ENCODE peak calls at places on chromosomes 7 and 10, in six cellular contexts. J, I, E, X, Q and K are unnamed samples. For H3K27me3 and H3K4me1, the result is how much of the 10 kb centered on the place peaks cover.

GRCh38 chr10:29702288-29703164 is 67.8 kb upstream of the SVIL start:
- DNase-seq in Q (no peak), I (peak), E (no peak), J (no peak), X (no peak), K (peak)

GRCh38 chr7:451255-452229 is 68.1 kb downstream of the PDGFA start:
- DNase-seq in X (no peak), E (peak), Q (no peak), J (no peak), I (no peak), K (no peak)

GRCh38 chr7:71517940-71518339 is 386.0 kb downstream of the GALNT17 start:
- DNase-seq in X (no peak), J (no peak), Q (no peak), I (no peak), E (no peak), K (peak)

GRCh38 chr7:77330169-77330882 is 85.8 kb downstream of the GSAP start:
- DNase-seq in J (no peak), Q (no peak), I (no peak), E (no peak), X (peak), K (peak)

GRCh38 chr7:126760914-126761577 is 491.7 kb downstream of the GRM8 start:
- DNase-seq in Q (no peak), X (no peak), E (no peak), J (no peak), I (no peak), K (no peak)

GRCh38 chr10:15211464-15211979 is 43.0 kb upstream of the NMT2 start:
- DNase-seq in I (peak), E (no peak), J (no peak), Q (no peak), X (peak), K (peak)

GRCh38 chr7:123647106-123647730 is 8.4 kb upstream of the LMOD2 start:
- DNase-seq in I (no peak), X (peak), J (no peak), E (no peak), Q (no peak), K (peak)

GRCh38 chr7:116173051-116174028 is 37.0 kb upstream of the TES start:
- DNase-seq in X (peak), E (no peak), Q (no peak), J (no peak), I (peak), K (peak)

GRCh38 chr10:27723436-27723835 is 22.2 kb downstream of the MKX start:
- DNase-seq in E (no peak), J (no peak), Q (no peak), I (peak), X (no peak), K (peak)

GRCh38 chr7:252216-252965 is 37.6 kb upstream of the FOXL3 start:
- DNase-seq in Q (no peak), X (no peak), E (no peak), J (no peak), I (no peak), K (no peak)

GRCh38 chr7:103867874-103868273 is 121.6 kb downstream of the RELN start:
- DNase-seq in E (no peak), Q (no peak), I (no peak), X (no peak), J (no peak), K (no peak)

GRCh38 chr7:87543623-87544022 is 57.1 kb downstream of the ABCB1 start:
- DNase-seq in I (no peak), X (no peak), Q (no peak), J (no peak), E (no peak), K (peak)

GRCh38 chr7:66859339-66859738 is 61.7 kb upstream of the TMEM248 start:
- DNase-seq in I (no peak), Q (no peak), X (no peak), J (no peak), E (no peak), K (no peak)
- H3K27me3 ChIP-seq in I (under half), Q (under half), X (under half), J (under half), E (under half), K (under half)

GRCh38 chr10:119657725-119658124 is 6.5 kb downstream of the BAG3 start:
- DNase-seq in I (peak), Q (no peak), E (no peak), J (no peak), X (no peak), K (peak)
- H3K4me1 ChIP-seq in I (under half), Q (under half), E (under half), J (half or more), X (half or more), K (half or more)

GRCh38 chr10:110357252-110357780 is 52.6 kb upstream of the SMNDC1 start:
- DNase-seq in X (peak), J (no peak), E (no peak), Q (no peak), I (peak), K (peak)
- H3K4me3 ChIP-seq in X (no peak), J (no peak), E (no peak), Q (no peak), I (no peak), K (no peak)

GRCh38 chr10:119541046-119541445 is 1.5 kb downstream of the RGS10 start:
- DNase-seq in E (no peak), J (no peak), X (no peak), I (peak), Q (no peak), K (peak)

GRCh38 chr10:119540038-119540437 is 2.5 kb downstream of the RGS10 start:
- DNase-seq in X (no peak), Q (no peak), I (no peak), J (no peak), E (no peak), K (no peak)

GRCh38 chr10:119537953-119538630 is 4.4 kb downstream of the RGS10 start:
- DNase-seq in E (no peak), Q (no peak), J (no peak), I (no peak), X (no peak), K (no peak)

GRCh38 chr10:119539359-119539651 is 3.2 kb downstream of the RGS10 start:
- DNase-seq in Q (no peak), J (no peak), I (no peak), X (no peak), E (no peak), K (no peak)

DNA sequence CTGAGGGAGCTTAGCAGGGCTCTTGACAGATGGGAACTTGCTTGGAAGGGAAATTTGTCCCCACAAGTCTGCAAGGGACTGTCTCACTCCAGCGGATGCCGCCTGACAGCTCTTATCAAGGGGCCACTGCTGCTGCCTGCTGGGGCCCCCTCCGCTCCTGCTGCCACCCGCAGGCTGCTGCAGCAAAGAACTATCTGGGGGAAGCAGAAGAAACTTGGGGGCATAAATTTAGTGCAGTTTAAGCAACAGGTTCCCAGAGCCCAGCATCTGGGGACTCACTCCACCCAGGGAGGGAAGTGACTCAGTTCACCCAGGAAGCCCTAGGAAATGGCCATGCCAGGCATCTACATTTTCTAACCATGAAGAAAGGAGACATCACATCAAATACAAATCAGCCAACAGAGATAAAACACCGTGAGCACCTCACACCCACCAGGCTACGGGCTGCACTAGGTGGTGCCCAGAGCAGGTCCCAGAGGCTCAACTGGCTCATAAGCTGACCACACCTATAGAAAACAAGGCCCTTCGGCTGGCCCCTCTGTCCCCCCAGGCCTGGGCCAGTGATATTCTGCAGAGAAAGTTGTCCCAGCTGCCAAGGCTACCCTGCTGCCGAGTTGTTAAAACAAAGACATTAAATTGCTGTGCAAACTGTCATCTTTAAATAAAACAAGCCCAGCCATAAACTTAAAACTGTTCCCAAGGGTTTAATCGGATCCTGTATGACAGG is 3.7 kb downstream of the RGS10 start:
- DNase-seq in E (no peak), X (no peak), I (no peak), J (no peak), Q (peak), K (peak)
- H3K27me3 ChIP-seq in E (under half), X (under half), I (under half), J (under half), Q (under half), K (under half)

GRCh38 chr7:47503283-47503682 is 78.6 kb downstream of the TNS3 start:
- DNase-seq in X (no peak), I (peak), E (no peak), J (no peak), Q (no peak), K (peak)
- H3K4me1 ChIP-seq in X (under half), I (under half), E (under half), J (under half), Q (under half), K (under half)

DNA sequence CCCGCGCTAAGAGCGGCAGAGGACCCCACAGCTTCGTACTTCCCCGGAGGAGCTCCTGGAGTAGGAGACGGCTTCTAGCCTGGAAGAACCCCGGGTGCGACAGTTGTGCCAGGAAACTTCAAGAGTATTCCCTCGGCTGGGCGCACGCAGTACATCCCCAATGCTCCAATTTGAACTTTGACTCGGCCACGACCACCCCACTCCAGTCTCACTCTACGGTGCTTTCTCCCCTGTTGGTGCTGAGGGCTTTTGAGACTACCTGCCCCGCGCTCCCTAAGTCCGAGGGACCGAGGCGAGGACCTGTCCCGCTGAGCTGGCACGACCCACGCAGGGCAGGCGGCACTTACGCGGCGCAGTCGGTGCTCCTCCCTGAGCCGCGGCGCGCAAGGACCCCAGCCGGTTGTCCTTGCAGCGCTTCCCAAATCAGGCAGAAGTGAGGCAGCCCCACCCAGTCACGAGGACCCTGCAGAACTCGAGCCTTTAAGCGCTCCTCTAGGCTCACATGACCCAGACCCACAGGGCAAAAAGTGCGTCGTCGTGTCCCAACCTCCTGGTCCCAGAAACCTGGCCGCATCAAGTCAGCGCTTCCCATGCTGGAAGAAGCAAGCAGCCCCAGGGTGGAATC is at the start of gene CPVL:
- DNase-seq in I (no peak), E (peak), Q (no peak), X (no peak), J (no peak), K (peak)
- H3K4me3 ChIP-seq in I (no peak), E (peak), Q (no peak), X (peak), J (peak), K (peak)